ENCODE peak calls at places on chromosomes 16 and 17, in six cellular contexts. H is H1; E is heart right ventricle; P is CD4-positive, alpha-beta memory T cell; J is SK-N-SH; K is right atrium auricular region. F is an unnamed sample.

GRCh38 chr17:47789611-47790520 is 31.7 kb downstream of the OSBPL7 start:
- DNase-seq in K (peak; percentile 56), H (peak; percentile 31), E (peak; percentile 56), J (peak; percentile 96), P (no peak), F (no peak)

GRCh38 chr16:29996773-29997250 is 771 bp downstream of the INO80E start:
- DNase-seq in J (no peak), P (no peak), H (no peak), K (no peak), E (no peak), F (no peak)

GRCh38 chr17:34644941-34645550 is 65.7 kb downstream of the TMEM132E start:
- DNase-seq in P (no peak), K (no peak), J (no peak), E (no peak), H (no peak), F (no peak)

GRCh38 chr16:69350536-69351133 is 951 bp downstream of the TMED6 start:
- DNase-seq in E (no peak), K (no peak), H (no peak), J (no peak), P (no peak), F (no peak)

GRCh38 chr17:40564883-40565744 is at the start of gene CCR7:
- DNase-seq in P (peak; percentile 94), H (no peak), E (no peak), K (no peak), J (no peak), F (peak; percentile 93)

GRCh38 chr17:77898521-77899434 is 59.7 kb upstream of the TNRC6C start:
- DNase-seq in P (no peak), E (no peak), K (no peak), J (no peak), H (no peak), F (no peak)

GRCh38 chr16:46649571-46649970 is 28.4 kb upstream of the SHCBP1 start:
- DNase-seq in J (no peak), P (no peak), H (no peak), E (peak; percentile 47), K (peak; percentile 84), F (no peak)

GRCh38 chr17:17816240-17816814 is 20.5 kb downstream of the SREBF1 start:
- DNase-seq in K (no peak), E (no peak), J (no peak), H (no peak), P (no peak), F (no peak)

GRCh38 chr16:14427371-14427948 is 202.6 kb downstream of the PARN start:
- DNase-seq in P (no peak), E (no peak), H (no peak), J (no peak), K (no peak), F (no peak)

DNA sequence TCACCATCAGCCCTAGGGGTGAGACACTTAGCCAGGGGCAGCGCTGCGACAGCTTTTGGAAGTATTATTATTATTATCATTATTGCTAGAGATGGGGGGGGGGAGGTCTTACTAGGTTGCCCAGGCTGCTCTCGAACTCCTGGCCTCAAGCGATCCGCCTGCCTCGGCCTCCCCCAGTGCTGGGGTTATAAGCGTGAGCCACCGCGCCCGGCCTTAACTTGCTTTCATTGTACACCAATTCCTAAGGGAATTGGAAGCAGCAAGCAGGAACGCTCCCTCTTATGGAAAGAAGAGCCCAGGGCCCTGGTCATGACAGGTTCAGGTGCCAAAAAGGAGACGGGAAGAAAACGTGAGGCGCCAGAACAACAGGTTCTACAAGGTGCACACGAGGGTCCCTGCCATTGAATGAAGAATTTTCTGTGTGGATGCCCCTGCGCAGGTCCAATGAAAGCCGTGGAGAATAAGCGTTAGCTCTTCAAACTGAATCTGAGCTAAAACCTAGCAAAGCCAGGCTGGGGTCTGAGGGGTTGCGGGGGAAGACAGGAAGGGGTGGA is 522 bp upstream of the RPL38 start:
- DNase-seq in J (no peak), E (no peak), H (no peak), P (no peak), K (no peak), F (no peak)
- H3K27ac ChIP-seq in J (no peak overlapping the region), E (no peak overlapping the region), H (no peak overlapping the region), P (no peak overlapping the region), K (no peak overlapping the region), F (no peak overlapping the region)

GRCh38 chr16:66240565-66240964 is 125.9 kb upstream of the CDH5 start:
- DNase-seq in J (no peak), H (no peak), K (no peak), P (no peak), E (no peak), F (no peak)
- H3K36me3 ChIP-seq in J (no peaks in the 10 kb centered on the region), H (no peaks in the 10 kb centered on the region), K (no peaks in the 10 kb centered on the region), P (no peaks in the 10 kb centered on the region), E (no peaks in the 10 kb centered on the region), F (no peaks in the 10 kb centered on the region)

GRCh38 chr17:7841309-7841621 is 7.2 kb downstream of the KDM6B start:
- DNase-seq in H (no peak), E (no peak), J (no peak), K (no peak), P (no peak), F (no peak)
- H3K4me1 ChIP-seq in H (peaks cover 28% of the 10 kb centered on the region), E (peaks cover 71% of the 10 kb centered on the region), J (peaks cover 45% of the 10 kb centered on the region), K (peaks cover 66% of the 10 kb centered on the region), P (peaks cover 59% of the 10 kb centered on the region), F (peaks cover 86% of the 10 kb centered on the region)

GRCh38 chr17:55162556-55162946 is 102.2 kb upstream of the HLF start:
- DNase-seq in K (no peak), H (no peak), E (no peak), P (no peak), J (no peak), F (no peak)
- H3K27ac ChIP-seq in K (no peak overlapping the region), H (no peak overlapping the region), E (no peak overlapping the region), P (no peak overlapping the region), J (no peak overlapping the region), F (no peak overlapping the region)

GRCh38 chr17:55224746-55225145 is 40.0 kb upstream of the HLF start:
- DNase-seq in P (no peak), K (no peak), H (no peak), E (no peak), J (no peak), F (no peak)

GRCh38 chr17:55225237-55225636 is 39.5 kb upstream of the HLF start:
- DNase-seq in H (no peak), P (no peak), J (no peak), E (no peak), K (no peak), F (no peak)

GRCh38 chr17:55233840-55234239 is 30.9 kb upstream of the HLF start:
- DNase-seq in E (no peak), J (no peak), P (no peak), K (no peak), H (no peak), F (peak; percentile 3)

GRCh38 chr17:55230716-55231115 is 34.0 kb upstream of the HLF start:
- DNase-seq in E (no peak), H (no peak), K (no peak), J (no peak), P (no peak), F (no peak)

GRCh38 chr17:55228683-55229192 is 36.0 kb upstream of the HLF start:
- DNase-seq in H (no peak), E (no peak), P (no peak), J (no peak), K (no peak), F (no peak)
- H3K36me3 ChIP-seq in H (no peaks in the 10 kb centered on the region), E (no peaks in the 10 kb centered on the region), P (no peaks in the 10 kb centered on the region), J (no peaks in the 10 kb centered on the region), K (no peaks in the 10 kb centered on the region), F (no peaks in the 10 kb centered on the region)

GRCh38 chr17:31802502-31802901 is 56.5 kb downstream of the COPRS start:
- DNase-seq in J (no peak), K (no peak), P (no peak), E (peak; percentile 22), H (no peak), F (no peak)
- H3K4me1 ChIP-seq in J (no peaks in the 10 kb centered on the region), K (peaks cover 8% of the 10 kb centered on the region), P (no peaks in the 10 kb centered on the region), E (no peaks in the 10 kb centered on the region), H (no peaks in the 10 kb centered on the region), F (no peaks in the 10 kb centered on the region)

GRCh38 chr17:59627770-59628171 is 8.1 kb downstream of the CLTC start:
- DNase-seq in J (no peak), H (no peak), E (no peak), K (no peak), P (no peak), F (no peak)
- H3K27ac ChIP-seq in J (no peak overlapping the region), H (no peak overlapping the region), E (no peak overlapping the region), K (no peak overlapping the region), P (no peak overlapping the region), F (no peak overlapping the region)

DNA sequence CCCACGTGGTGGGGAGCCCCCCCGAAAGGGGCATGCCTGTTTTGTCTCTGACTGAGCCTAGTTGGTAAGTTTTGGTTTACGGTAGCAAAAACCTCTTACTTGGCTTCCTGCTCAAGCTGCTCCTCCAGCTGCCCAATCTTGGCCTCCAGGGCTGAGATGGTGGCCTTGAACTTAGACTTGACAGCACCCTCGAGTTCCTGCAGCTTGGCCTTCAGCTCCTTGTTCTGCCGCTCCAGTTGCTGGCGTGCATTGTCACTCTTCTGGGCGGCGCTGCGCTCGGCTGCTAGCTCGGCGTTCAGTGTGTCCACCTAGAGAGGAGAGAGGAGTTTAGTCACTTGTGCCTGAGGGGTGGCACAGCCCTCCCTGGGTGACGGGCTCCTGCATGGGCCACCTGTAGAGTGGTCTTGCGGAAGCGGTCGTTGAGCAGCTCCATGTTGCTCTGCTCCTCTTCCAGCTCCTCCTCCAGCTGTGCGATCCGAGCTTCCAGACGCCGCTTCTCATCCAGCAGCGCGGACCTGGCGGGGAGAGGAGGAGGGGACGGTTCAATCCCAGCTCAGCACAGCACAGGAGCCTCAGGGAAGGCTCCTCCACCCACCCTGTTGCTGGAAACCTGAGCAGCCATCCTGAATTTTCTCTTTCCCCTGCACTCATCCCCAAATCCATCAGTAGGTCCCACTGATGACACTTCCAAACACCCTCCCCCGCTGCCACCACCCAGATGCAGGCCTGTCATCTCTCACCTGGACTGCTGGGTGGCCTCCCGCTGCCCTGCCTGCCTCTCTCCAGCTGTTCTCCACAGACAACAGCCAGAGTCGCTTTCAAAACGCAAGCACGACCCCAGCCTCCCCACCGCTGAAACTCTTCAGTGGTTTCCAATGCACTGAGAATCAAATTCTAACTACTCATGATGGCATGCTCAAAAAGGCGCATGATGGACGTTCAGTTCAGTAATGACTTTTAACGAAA is 44.6 kb downstream of the NDEL1 start:
- DNase-seq in P (no peak), H (no peak), J (no peak), K (no peak), E (no peak), F (no peak)
- H3K36me3 ChIP-seq in P (peaks cover 11% of the 10 kb centered on the region), H (peaks cover 61% of the 10 kb centered on the region), J (peaks cover 63% of the 10 kb centered on the region), K (peaks cover 95% of the 10 kb centered on the region), E (peaks cover 100% of the 10 kb centered on the region), F (peaks cover 26% of the 10 kb centered on the region)